ENCODE peak calls at places on chromosomes 12 and 14, in five cellular contexts. J is ureter, N is AG08396, Z is KG1, V is retina. F is an unnamed sample.

GRCh38 chr12:117124421-117125274 is 25.4 kb upstream of the TESC start:
- DNase-seq in N (no peak), J (no peak), Z (no peak), V (no peak), F (no peak)

GRCh38 chr14:21084988-21085853 is 13.2 kb downstream of the ZNF219 start:
- DNase-seq in V (no peak), N (peak; percentile 85), J (no peak), Z (no peak), F (no peak)

GRCh38 chr14:74571441-74571841 is 40.6 kb downstream of the LTBP2 start:
- DNase-seq in Z (no peak), V (no peak), J (no peak), N (no peak), F (no peak)

GRCh38 chr14:46490150-46490769 is 161.3 kb downstream of the RPL10L start:
- DNase-seq in J (no peak), N (no peak), V (no peak), Z (peak; percentile 50), F (no peak)

GRCh38 chr12:108821407-108822397 is 35.7 kb downstream of the SSH1 start:
- DNase-seq in Z (no peak), N (no peak), V (no peak), J (no peak), F (no peak)

GRCh38 chr12:122527478-122527944 is 462 bp downstream of the KNTC1 start:
- DNase-seq in N (peak; percentile 7), V (no peak), Z (peak; percentile 65), J (no peak), F (peak; percentile 12)

GRCh38 chr12:116058574-116058973 is 218.9 kb downstream of the MED13L start:
- DNase-seq in Z (no peak), N (no peak), J (no peak), V (no peak), F (no peak)

GRCh38 chr12:18700254-18700653 is 37.6 kb downstream of the PLCZ1 start:
- DNase-seq in V (no peak), Z (no peak), N (peak; percentile 87), J (no peak), F (no peak)

GRCh38 chr12:93336344-93336743 is 41.4 kb upstream of the NUDT4 start:
- DNase-seq in N (peak; percentile 11), Z (no peak), J (no peak), V (peak; percentile 32), F (no peak)

GRCh38 chr14:69090187-69090789 is 62.6 kb downstream of the DCAF5 start:
- DNase-seq in Z (no peak), V (no peak), N (no peak), J (no peak), F (no peak)

GRCh38 chr12:13339538-13339937 is 143.0 kb downstream of the EMP1 start:
- DNase-seq in N (no peak), Z (no peak), J (no peak), V (no peak), F (no peak)

GRCh38 chr14:85453401-85453800 is 76.5 kb upstream of the FLRT2 start:
- DNase-seq in V (no peak), Z (no peak), N (no peak), J (no peak), F (no peak)

GRCh38 chr12:109900752-109901580 is 892 bp downstream of the TCHP start:
- DNase-seq in V (no peak), Z (no peak), J (no peak), N (peak; percentile 57), F (no peak)

GRCh38 chr14:92880851-92881250 is 42.1 kb upstream of the CHGA start:
- DNase-seq in J (no peak), N (peak; percentile 45), Z (no peak), V (peak; percentile 45), F (no peak)

GRCh38 chr14:101191882-101192660 is 288.5 kb upstream of the RTL1 start:
- DNase-seq in J (peak; percentile 19), Z (no peak), N (no peak), V (peak; percentile 37), F (no peak)

GRCh38 chr12:110581951-110582285 is 1.2 kb downstream of the PPTC7 start:
- DNase-seq in J (no peak), V (no peak), N (no peak), Z (no peak), F (no peak)

GRCh38 chr12:69442894-69443293 is 27.3 kb upstream of the FRS2 start:
- DNase-seq in Z (no peak), V (no peak), J (no peak), N (no peak), F (no peak)

GRCh38 chr14:90900712-90901111 is 84.5 kb upstream of the TTC7B start:
- DNase-seq in J (no peak), N (no peak), Z (no peak), V (peak; percentile 18), F (no peak)

GRCh38 chr12:92288533-92288932 is 142.9 kb upstream of the BTG1 start:
- DNase-seq in N (no peak), Z (no peak), J (no peak), V (no peak), F (no peak)

GRCh38 chr14:65208548-65208947 is 106.2 kb upstream of the MAX start:
- DNase-seq in V (no peak), J (no peak), N (no peak), Z (no peak), F (no peak)

GRCh38 chr14:61213116-61213720 is 67.9 kb downstream of the TMEM30B start:
- DNase-seq in N (peak; percentile 55), J (no peak), V (no peak), Z (no peak), F (no peak)

GRCh38 chr14:89158701-89159100 is 258.3 kb downstream of the FOXN3 start:
- DNase-seq in J (no peak), V (no peak), Z (no peak), N (no peak), F (no peak)

GRCh38 chr12:84842406-84843013 is 70.1 kb downstream of the SLC6A15 start:
- DNase-seq in J (no peak), V (no peak), Z (no peak), N (peak; percentile 6), F (no peak)

GRCh38 chr14:99325016-99325415 is 53.0 kb upstream of the BCL11B start:
- DNase-seq in N (no peak), V (no peak), J (peak; percentile 28), Z (no peak), F (no peak)

GRCh38 chr14:99728231-99728920 is 44.3 kb downstream of the CYP46A1 start:
- DNase-seq in J (no peak), V (peak; percentile 0), N (no peak), Z (no peak), F (no peak)

GRCh38 chr12:47282206-47282605 is 202.4 kb upstream of the AMIGO2 start:
- DNase-seq in J (no peak), Z (no peak), V (no peak), N (no peak), F (no peak)

GRCh38 chr12:108752387-108752786 is 21.1 kb upstream of the CORO1C start:
- DNase-seq in J (no peak), Z (no peak), V (no peak), N (no peak), F (no peak)

GRCh38 chr14:91406451-91406850 is 11.2 kb downstream of the CCDC88C start:
- DNase-seq in V (no peak), J (no peak), Z (no peak), N (no peak), F (no peak)

GRCh38 chr12:71610036-71610795 is 53.4 kb downstream of the ZFC3H1 start:
- DNase-seq in J (no peak), N (no peak), Z (no peak), V (no peak), F (no peak)

GRCh38 chr12:56128669-56129209 is 672 bp downstream of the ESYT1 start:
- DNase-seq in V (no peak), J (no peak), Z (no peak), N (peak; percentile 44), F (no peak)

GRCh38 chr12:112261559-112261958 is 120.7 kb downstream of the HECTD4 start:
- DNase-seq in J (no peak), Z (no peak), N (no peak), V (no peak), F (no peak)

GRCh38 chr14:51603495-51603894 is 48.2 kb upstream of the FRMD6 start:
- DNase-seq in N (no peak), V (no peak), Z (no peak), J (no peak), F (no peak)

GRCh38 chr12:42129595-42130204 is 15.0 kb downstream of the GXYLT1 start:
- DNase-seq in N (peak; percentile 36), Z (no peak), J (no peak), V (peak; percentile 53), F (no peak)